ENCODE peak calls at places on chromosomes 5 and 9, in six cellular contexts. K is left ventricle myocardium inferior, P is A172, E is sigmoid colon, B is left cardiac atrium, H is EL. C is an unnamed sample.

GRCh38 chr9:37925006-37925405 is 21.1 kb upstream of the SLC25A51 start:
- DNase-seq in P (no peak), K (no peak), H (no peak), E (no peak), B (no peak), C (no peak)

GRCh38 chr9:89372230-89372816 is 54.0 kb downstream of the SECISBP2 start:
- DNase-seq in H (peak; percentile 4), B (no peak), P (no peak), E (no peak), K (no peak), C (no peak)

GRCh38 chr9:89608646-89609335 is 4.0 kb downstream of the GADD45G start:
- DNase-seq in P (no peak), K (no peak), E (no peak), B (no peak), H (no peak), C (no peak)

GRCh38 chr5:99929067-99929805 is 605.9 kb upstream of the FAM174A start:
- DNase-seq in H (no peak), K (no peak), B (no peak), P (no peak), E (no peak), C (no peak)

GRCh38 chr5:43020294-43020711 is 19.8 kb downstream of the ANXA2R start:
- DNase-seq in P (peak; percentile 58), E (no peak), K (no peak), B (no peak), H (no peak), C (no peak)

GRCh38 chr9:97978706-97979105 is 4.4 kb upstream of the ANP32B start:
- DNase-seq in B (no peak), K (no peak), E (no peak), P (no peak), H (no peak), C (no peak)

GRCh38 chr9:70563437-70564204 is 149.2 kb upstream of the KLF9 start:
- DNase-seq in P (no peak), E (no peak), K (no peak), H (peak; percentile 65), B (no peak), C (no peak)

GRCh38 chr9:14306672-14307646 is 7.0 kb downstream of the NFIB start:
- DNase-seq in E (no peak), B (no peak), P (no peak), H (no peak), K (no peak), C (no peak)

GRCh38 chr5:115602585-115603125 is 376 bp upstream of the TICAM2 start:
- DNase-seq in B (no peak), E (no peak), H (peak; percentile 23), P (no peak), K (no peak), C (no peak)

C was measured in sciatic nerve.